ENCODE peak calls at places on chromosomes 4 and X, in seven cellular contexts. F is ascending aorta, A is left lung, N is fibroblast of pulmonary artery, C is foreskin fibroblast, X is DND-41, R is GM10248. Z is an unnamed sample.

GRCh38 chr4:53128959-53129358 is 236.9 kb downstream of the SCFD2 start:
- DNase-seq in F (no peak), A (no peak), N (peak; percentile 68), C (no peak), X (no peak), R (no peak), Z (no peak)

GRCh38 chr4:180799798-180800197 is 1443.4 kb upstream of the TENM3 start:
- DNase-seq in F (no peak), A (no peak), N (peak; percentile 14), C (no peak), X (no peak), R (no peak), Z (no peak)

GRCh38 chrX:20056704-20057103 is 60.0 kb downstream of the MAP7D2 start:
- DNase-seq in F (no peak), A (no peak), N (no peak), C (no peak), X (no peak), R (no peak), Z (no peak)

GRCh38 chr4:183182873-183183725 is 84.0 kb downstream of the WWC2 start:
- DNase-seq in F (peak; percentile 66), A (no peak), N (peak; percentile 93), C (peak; percentile 87), X (no peak), R (no peak), Z (peak; percentile 50)

GRCh38 chr4:29571322-29571721 is 1148.8 kb upstream of the PCDH7 start:
- DNase-seq in F (no peak), A (no peak), N (no peak), C (no peak), X (no peak), R (no peak), Z (no peak)

GRCh38 chr4:123417813-123418212 is 21.2 kb downstream of the SPRY1 start:
- DNase-seq in F (no peak), A (no peak), N (no peak), C (peak; percentile 46), X (no peak), R (no peak), Z (no peak)

GRCh38 chrX:129403974-129404669 is 119.2 kb downstream of the SMARCA1 start:
- DNase-seq in F (no peak), A (no peak), N (no peak), C (no peak), X (no peak), R (no peak), Z (no peak)

GRCh38 chr4:16916719-16917337 is 18.4 kb upstream of the LDB2 start:
- DNase-seq in F (no peak), A (no peak), N (peak; percentile 42), C (peak; percentile 28), X (peak; percentile 72), R (peak; percentile 67), Z (peak; percentile 76)

GRCh38 chr4:154045086-154045485 is 256.2 kb upstream of the SFRP2 start:
- DNase-seq in F (no peak), A (no peak), N (no peak), C (peak; percentile 54), X (no peak), R (no peak), Z (no peak)

GRCh38 chr4:154044118-154044517 is 255.2 kb upstream of the SFRP2 start:
- DNase-seq in F (no peak), A (no peak), N (no peak), C (peak; percentile 86), X (no peak), R (no peak), Z (no peak)

GRCh38 chr4:154049457-154050181 is 260.7 kb upstream of the SFRP2 start:
- DNase-seq in F (no peak), A (no peak), N (peak; percentile 53), C (peak; percentile 76), X (no peak), R (no peak), Z (peak; percentile 53)
- TF ChIP-seq CTCF in F (no peak), A (no peak), N (no peak), C (no peak), X (peak; percentile 42), R (no peak), Z (no peak)

DNA sequence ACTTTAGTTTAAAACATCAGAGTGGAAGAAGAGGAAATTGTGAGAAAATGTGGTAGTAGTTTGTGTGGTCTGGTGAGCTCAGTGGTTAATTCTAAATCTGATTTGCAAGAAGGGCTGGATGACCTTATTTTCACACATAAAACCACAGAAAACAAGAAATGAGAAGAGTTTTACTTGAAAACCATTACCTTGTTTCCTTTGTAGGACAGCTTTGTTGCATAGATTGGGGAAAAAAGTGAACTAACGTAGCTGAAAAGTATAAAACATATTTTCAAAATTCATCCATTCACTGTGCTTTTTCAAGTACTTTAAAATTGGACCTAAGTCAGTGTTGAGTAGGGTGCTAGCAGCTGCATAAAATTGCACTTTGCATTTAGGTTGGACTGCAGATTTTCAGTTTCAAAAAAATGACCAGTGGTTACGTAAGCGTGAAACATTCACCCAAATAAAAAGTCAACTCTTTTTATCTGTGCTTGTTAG is 211.3 kb downstream of the ARHGAP10 start:
- DNase-seq in F (no peak), A (no peak), N (no peak), C (no peak), X (no peak), R (peak; percentile 55), Z (no peak)
- TF ChIP-seq CTCF in F (no peak), A (no peak), N (no peak), C (no peak), X (no peak), R (no peak), Z (no peak)

GRCh38 chrX:134760671-134761070 is 102.4 kb upstream of the PLAC1 start:
- DNase-seq in F (no peak), A (no peak), N (no peak), C (no peak), X (no peak), R (no peak), Z (no peak)

GRCh38 chrX:134764202-134764785 is 106.0 kb upstream of the PLAC1 start:
- DNase-seq in F (no peak), A (no peak), N (peak; percentile 43), C (peak; percentile 23), X (no peak), R (peak; percentile 31), Z (no peak)

GRCh38 chrX:134758652-134759051 is 100.4 kb upstream of the PLAC1 start:
- DNase-seq in F (no peak), A (no peak), N (no peak), C (no peak), X (no peak), R (no peak), Z (no peak)

GRCh38 chrX:134761788-134762187 is 103.5 kb upstream of the PLAC1 start:
- DNase-seq in F (no peak), A (no peak), N (no peak), C (peak; percentile 37), X (peak; percentile 24), R (peak; percentile 20), Z (no peak)
- TF ChIP-seq CTCF in F (no peak), A (no peak), N (peak; percentile 39), C (peak; percentile 21), X (peak; percentile 55), R (peak; percentile 25), Z (peak; percentile 14)

GRCh38 chr4:176761872-176762271 is 30.9 kb downstream of the VEGFC start:
- DNase-seq in F (no peak), A (no peak), N (no peak), C (no peak), X (no peak), R (no peak), Z (no peak)

GRCh38 chr4:176758731-176759130 is 34.0 kb downstream of the VEGFC start:
- DNase-seq in F (no peak), A (no peak), N (no peak), C (peak; percentile 44), X (no peak), R (no peak), Z (no peak)

GRCh38 chr4:176767183-176767582 is 25.5 kb downstream of the VEGFC start:
- DNase-seq in F (no peak), A (no peak), N (peak; percentile 82), C (no peak), X (no peak), R (no peak), Z (no peak)

GRCh38 chr4:176760468-176760867 is 32.3 kb downstream of the VEGFC start:
- DNase-seq in F (no peak), A (no peak), N (peak; percentile 60), C (no peak), X (no peak), R (no peak), Z (no peak)

DNA sequence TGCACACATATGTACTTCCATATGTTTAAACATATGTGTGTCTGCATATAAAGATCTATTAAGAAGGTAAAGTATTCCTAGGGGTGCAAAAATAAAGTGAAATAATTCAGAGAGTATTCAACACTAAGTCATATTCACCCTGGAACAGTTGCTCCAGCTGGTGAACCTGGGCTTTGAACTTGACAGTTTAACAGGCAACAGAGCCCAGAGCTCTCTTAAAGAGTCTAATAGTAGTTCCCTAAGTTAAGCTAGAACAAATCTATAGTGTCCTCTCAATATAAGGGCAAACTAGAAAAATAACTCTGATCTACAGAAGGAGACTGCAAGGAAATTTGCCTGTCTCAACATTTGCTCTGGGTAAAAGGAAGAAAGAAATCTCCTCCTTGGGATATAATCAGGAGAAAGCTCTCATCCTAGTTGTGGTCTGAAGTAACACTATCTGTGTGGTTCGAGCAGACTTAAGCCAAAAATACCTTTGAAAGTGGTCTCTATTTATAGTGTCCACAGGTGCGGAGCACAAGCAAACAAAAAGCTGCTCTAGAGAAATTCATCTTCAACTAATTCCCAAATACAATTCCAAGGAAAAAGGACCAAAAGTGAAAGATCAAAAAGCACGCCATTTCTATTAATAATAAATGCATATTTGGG is 29.9 kb downstream of the VEGFC start:
- DNase-seq in F (no peak), A (no peak), N (no peak), C (no peak), X (no peak), R (no peak), Z (no peak)
- TF ChIP-seq CTCF in F (no peak), A (no peak), N (no peak), C (no peak), X (no peak), R (no peak), Z (no peak)

GRCh38 chr4:177155454-177155853 is 154.2 kb upstream of the NEIL3 start:
- DNase-seq in F (no peak), A (no peak), N (no peak), C (no peak), X (no peak), R (no peak), Z (no peak)
- TF ChIP-seq CTCF in F (no peak), A (no peak), N (no peak), C (no peak), X (peak; percentile 15), R (no peak), Z (no peak)

GRCh38 chr4:54315561-54315960 is 86.5 kb downstream of the PDGFRA start:
- DNase-seq in F (no peak), A (no peak), N (no peak), C (no peak), X (no peak), R (peak; percentile 60), Z (no peak)

GRCh38 chr4:54320826-54321320 is 91.8 kb downstream of the PDGFRA start:
- DNase-seq in F (no peak), A (no peak), N (no peak), C (no peak), X (no peak), R (no peak), Z (no peak)

GRCh38 chr4:54316139-54316538 is 87.0 kb downstream of the PDGFRA start:
- DNase-seq in F (no peak), A (no peak), N (no peak), C (no peak), X (no peak), R (no peak), Z (no peak)

GRCh38 chr4:54317690-54318089 is 88.6 kb downstream of the PDGFRA start:
- DNase-seq in F (no peak), A (no peak), N (no peak), C (no peak), X (no peak), R (no peak), Z (no peak)

GRCh38 chr4:54318904-54319303 is 89.8 kb downstream of the PDGFRA start:
- DNase-seq in F (no peak), A (no peak), N (peak; percentile 74), C (peak; percentile 55), X (peak; percentile 17), R (peak; percentile 36), Z (peak; percentile 47)
- TF ChIP-seq CTCF in F (peak; percentile 24), A (peak; percentile 80), N (peak; percentile 95), C (peak; percentile 84), X (peak; percentile 75), R (peak; percentile 77), Z (peak; percentile 86)

Z was measured in endothelial cell.